ENCODE peak calls at places on chromosome 1, in nine cellular contexts. Y is activated T-cell treated with anti-CD3 and anti-CD28 coated beads, Interleukin-2, amount 50 U/mL, for 4 hours; F is ACHN; H is BE2C; U is kidney epithelial cell; L is sigmoid colon; X is astrocyte; A is osteoblast; N is stimulated activated CD8-positive, alpha-beta memory T cell treated with anti-CD3 and anti-CD28 coated beads, Interleukin-4, amount 100 ng/mL, for 48 hours. M is an unnamed sample.

GRCh38 chr1:117229217-117229616 is 18.5 kb upstream of the VTCN1 start:
- DNase-seq in F (no peak), Y (no peak), X (no peak), L (no peak), A (no peak), U (no peak), H (no peak), N (no peak), M (no peak)

GRCh38 chr1:180911640-180912161 is 996 bp upstream of the KIAA1614 start:
- DNase-seq in X (no peak), N (peak), Y (no peak), U (no peak), F (peak), A (peak), L (peak), H (no peak), M (peak)

GRCh38 chr1:181263444-181263843 is 174.9 kb downstream of the IER5 start:
- DNase-seq in U (no peak), Y (no peak), F (no peak), H (no peak), A (no peak), X (no peak), N (no peak), L (no peak), M (no peak)

GRCh38 chr1:180167721-180168467 is 13.2 kb downstream of the QSOX1 start:
- DNase-seq in N (no peak), F (peak), U (no peak), A (peak), L (peak), H (no peak), Y (no peak), X (no peak), M (no peak)

GRCh38 chr1:216757110-216757509 is 33.9 kb upstream of the ESRRG start:
- DNase-seq in U (no peak), A (no peak), H (no peak), X (no peak), N (no peak), F (no peak), L (no peak), Y (no peak), M (no peak)

GRCh38 chr1:41322835-41323234 is 38.4 kb upstream of the FOXO6 start:
- DNase-seq in U (no peak), X (no peak), A (no peak), N (peak), F (peak), L (no peak), Y (peak), H (peak), M (peak)

GRCh38 chr1:3702990-3703728 is 49.1 kb upstream of the CCDC27 start:
- DNase-seq in L (no peak), F (no peak), Y (no peak), X (peak), A (peak), U (no peak), N (no peak), H (no peak), M (no peak)

GRCh38 chr1:151713044-151713443 is 3.6 kb downstream of the CELF3 start:
- DNase-seq in H (no peak), L (no peak), Y (no peak), N (no peak), U (no peak), X (no peak), F (no peak), A (no peak), M (no peak)

GRCh38 chr1:14259191-14259757 is 339.2 kb upstream of the KAZN start:
- DNase-seq in F (no peak), U (no peak), X (no peak), N (no peak), H (no peak), A (no peak), L (peak), Y (no peak), M (peak)

GRCh38 chr1:200381256-200381980 is 28.4 kb downstream of the ZNF281 start:
- DNase-seq in H (no peak), Y (no peak), U (no peak), X (no peak), L (no peak), N (no peak), A (no peak), F (no peak), M (no peak)

GRCh38 chr1:246527402-246528088 is 20.5 kb upstream of the SMYD3 start:
- DNase-seq in Y (no peak), F (no peak), N (no peak), H (no peak), U (no peak), A (no peak), L (no peak), X (no peak), M (no peak)

GRCh38 chr1:207830788-207831187 is 78.9 kb downstream of the CD46 start:
- DNase-seq in L (peak), N (no peak), X (no peak), F (no peak), A (no peak), H (no peak), Y (no peak), U (no peak), M (no peak)

GRCh38 chr1:229508823-229509337 is 739 bp upstream of the NUP133 start:
- DNase-seq in N (no peak), U (no peak), F (no peak), A (no peak), L (no peak), H (no peak), Y (no peak), X (no peak), M (no peak)

GRCh38 chr1:1173793-1174415 is at the start of gene TTLL10:
- DNase-seq in Y (no peak), L (no peak), F (no peak), H (peak), N (peak), U (no peak), X (no peak), A (peak), M (no peak)